ENCODE peak calls at places on chromosomes 6 and 20, in five cellular contexts. One of them, this sample, is unnamed.
A peak's percentile ranks its signal among the peaks of the same experiment; 100 is the strongest.

GRCh38 chr20:37558306-37558705 is 30.6 kb upstream of the BLCAP start:
- DNase-seq in fibroblast of mammary gland: no peak
- DNase-seq in GM20000: no peak
- DNase-seq in stomach: no peak
- DNase-seq in body of pancreas: no peak
- DNase-seq in this sample: no peak

GRCh38 chr6:42440027-42440426 is 11.7 kb downstream of the TRERF1 start:
- DNase-seq in fibroblast of mammary gland: no peak
- DNase-seq in GM20000: no peak
- DNase-seq in stomach: no peak
- DNase-seq in body of pancreas: no peak
- DNase-seq in this sample: no peak

GRCh38 chr20:32763202-32763999 is 1.2 kb downstream of the DNMT3B start:
- DNase-seq in fibroblast of mammary gland: no peak
- DNase-seq in GM20000: peak; percentile 56
- DNase-seq in stomach: no peak
- DNase-seq in body of pancreas: peak; percentile 41
- DNase-seq in this sample: no peak

GRCh38 chr20:19886666-19887288 is 128.7 kb downstream of the RIN2 start:
- DNase-seq in fibroblast of mammary gland: peak; percentile 33
- DNase-seq in GM20000: no peak
- DNase-seq in stomach: no peak
- DNase-seq in body of pancreas: no peak
- DNase-seq in this sample: no peak

GRCh38 chr6:105711216-105711615 is 308.3 kb upstream of the PREP start:
- DNase-seq in fibroblast of mammary gland: peak; percentile 45
- DNase-seq in GM20000: no peak
- DNase-seq in stomach: no peak
- DNase-seq in body of pancreas: no peak
- DNase-seq in this sample: no peak

GRCh38 chr6:138107752-138108592 is 753 bp upstream of the PERP start:
- DNase-seq in fibroblast of mammary gland: no peak
- DNase-seq in GM20000: peak; percentile 52
- DNase-seq in stomach: peak; percentile 70
- DNase-seq in body of pancreas: peak; percentile 60
- DNase-seq in this sample: peak; percentile 26

GRCh38 chr6:143427109-143427817 is 23.2 kb downstream of the ADAT2 start:
- DNase-seq in fibroblast of mammary gland: peak; percentile 86
- DNase-seq in GM20000: peak; percentile 68
- DNase-seq in stomach: peak; percentile 69
- DNase-seq in body of pancreas: peak; percentile 57
- DNase-seq in this sample: peak; percentile 80

GRCh38 chr20:34318609-34319443 is 15.7 kb upstream of the AHCY start:
- DNase-seq in fibroblast of mammary gland: no peak
- DNase-seq in GM20000: no peak
- DNase-seq in stomach: no peak
- DNase-seq in body of pancreas: no peak
- DNase-seq in this sample: no peak

GRCh38 chr6:107767637-107768036 is 56.5 kb downstream of the SCML4 start:
- DNase-seq in fibroblast of mammary gland: no peak
- DNase-seq in GM20000: no peak
- DNase-seq in stomach: no peak
- DNase-seq in body of pancreas: no peak
- DNase-seq in this sample: no peak

GRCh38 chr6:3122823-3123182 is 4.3 kb downstream of the BPHL start:
- DNase-seq in fibroblast of mammary gland: no peak
- DNase-seq in GM20000: no peak
- DNase-seq in stomach: no peak
- DNase-seq in body of pancreas: no peak
- DNase-seq in this sample: no peak

GRCh38 chr6:143806282-143807102 is 36.6 kb upstream of the LTV1 start:
- DNase-seq in fibroblast of mammary gland: peak; percentile 86
- DNase-seq in GM20000: peak; percentile 7
- DNase-seq in stomach: no peak
- DNase-seq in body of pancreas: no peak
- DNase-seq in this sample: peak; percentile 97

GRCh38 chr6:147479857-147480256 is 28.6 kb upstream of the SAMD5 start:
- DNase-seq in fibroblast of mammary gland: no peak
- DNase-seq in GM20000: no peak
- DNase-seq in stomach: no peak
- DNase-seq in body of pancreas: no peak
- DNase-seq in this sample: no peak

GRCh38 chr20:53080969-53081871 is 109.1 kb downstream of the TSHZ2 start:
- DNase-seq in fibroblast of mammary gland: peak; percentile 40
- DNase-seq in GM20000: no peak
- DNase-seq in stomach: peak; percentile 65
- DNase-seq in body of pancreas: peak; percentile 59
- DNase-seq in this sample: no peak

GRCh38 chr6:63677282-63677681 is 41.7 kb downstream of the PHF3 start:
- DNase-seq in fibroblast of mammary gland: peak; percentile 75
- DNase-seq in GM20000: no peak
- DNase-seq in stomach: no peak
- DNase-seq in body of pancreas: no peak
- DNase-seq in this sample: no peak

GRCh38 chr6:32668226-32668747 is 1.8 kb upstream of the HLA-DQB1 start:
- DNase-seq in fibroblast of mammary gland: peak; percentile 6
- DNase-seq in GM20000: peak; percentile 82
- DNase-seq in stomach: peak; percentile 50
- DNase-seq in body of pancreas: no peak
- DNase-seq in this sample: peak; percentile 56

GRCh38 chr20:63112491-63113219 is 103.3 kb downstream of the YTHDF1 start:
- DNase-seq in fibroblast of mammary gland: no peak
- DNase-seq in GM20000: no peak
- DNase-seq in stomach: no peak
- DNase-seq in body of pancreas: no peak
- DNase-seq in this sample: no peak

GRCh38 chr20:2210646-2211556 is 84.9 kb upstream of the TGM3 start:
- DNase-seq in fibroblast of mammary gland: peak; percentile 95
- DNase-seq in GM20000: no peak
- DNase-seq in stomach: no peak
- DNase-seq in body of pancreas: no peak
- DNase-seq in this sample: no peak

GRCh38 chr6:120873125-120873865 is 461.0 kb downstream of the TBC1D32 start:
- DNase-seq in fibroblast of mammary gland: no peak
- DNase-seq in GM20000: no peak
- DNase-seq in stomach: no peak
- DNase-seq in body of pancreas: no peak
- DNase-seq in this sample: no peak

GRCh38 chr6:23601811-23602340 is 524.1 kb upstream of the NRSN1 start:
- DNase-seq in fibroblast of mammary gland: peak; percentile 69
- DNase-seq in GM20000: no peak
- DNase-seq in stomach: no peak
- DNase-seq in body of pancreas: no peak
- DNase-seq in this sample: no peak

DNA sequence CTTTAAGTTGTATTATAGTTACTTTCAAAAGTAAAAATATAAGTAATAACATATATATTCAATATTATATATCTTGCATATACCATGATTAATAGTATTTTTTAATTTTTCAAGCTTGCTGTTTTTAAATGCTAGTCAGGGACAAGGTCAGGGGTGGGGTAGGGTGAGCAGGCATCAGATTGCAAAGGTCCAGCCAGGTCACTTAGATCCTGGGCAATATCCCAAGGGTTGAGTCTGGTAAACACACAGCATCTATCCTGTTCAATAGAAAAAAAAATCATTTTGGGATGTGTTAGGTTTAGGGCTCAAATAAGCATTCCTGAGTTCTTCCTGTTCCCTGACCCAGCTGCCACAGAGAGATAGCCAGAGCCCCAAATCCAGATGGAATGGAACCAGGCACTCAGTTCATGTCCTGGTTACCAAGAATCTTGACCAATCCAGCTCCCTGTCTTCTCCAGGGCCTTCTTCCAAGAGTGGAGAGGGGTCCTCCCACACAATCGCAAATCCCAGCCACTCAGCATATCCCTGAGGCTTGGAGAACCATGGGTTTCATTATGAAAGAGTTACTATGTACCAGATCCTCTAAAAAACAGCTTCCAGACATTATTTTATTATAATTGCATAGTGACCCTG is 134.9 kb upstream of the TOP1 start:
- DNase-seq in fibroblast of mammary gland: no peak
- DNase-seq in GM20000: no peak
- DNase-seq in stomach: no peak
- DNase-seq in body of pancreas: no peak
- DNase-seq in this sample: no peak
- TF ChIP-seq CTCF in fibroblast of mammary gland: no peak
- TF ChIP-seq CTCF in GM20000: no peak
- TF ChIP-seq CTCF in stomach: no peak
- TF ChIP-seq CTCF in body of pancreas: no peak
- TF ChIP-seq CTCF in this sample: no peak

GRCh38 chr6:108969776-108970175 is 121.6 kb downstream of the ARMC2 start:
- DNase-seq in fibroblast of mammary gland: no peak
- DNase-seq in GM20000: no peak
- DNase-seq in stomach: no peak
- DNase-seq in body of pancreas: no peak
- DNase-seq in this sample: no peak

GRCh38 chr6:108966236-108966635 is 118.0 kb downstream of the ARMC2 start:
- DNase-seq in fibroblast of mammary gland: no peak
- DNase-seq in GM20000: no peak
- DNase-seq in stomach: no peak
- DNase-seq in body of pancreas: no peak
- DNase-seq in this sample: no peak

GRCh38 chr6:108966855-108967755 is 118.9 kb downstream of the ARMC2 start:
- DNase-seq in fibroblast of mammary gland: peak; percentile 52
- DNase-seq in GM20000: no peak
- DNase-seq in stomach: peak; percentile 41
- DNase-seq in body of pancreas: no peak
- DNase-seq in this sample: peak; percentile 49

GRCh38 chr6:108968746-108969316 is 120.6 kb downstream of the ARMC2 start:
- DNase-seq in fibroblast of mammary gland: no peak
- DNase-seq in GM20000: no peak
- DNase-seq in stomach: no peak
- DNase-seq in body of pancreas: no peak
- DNase-seq in this sample: no peak

DNA sequence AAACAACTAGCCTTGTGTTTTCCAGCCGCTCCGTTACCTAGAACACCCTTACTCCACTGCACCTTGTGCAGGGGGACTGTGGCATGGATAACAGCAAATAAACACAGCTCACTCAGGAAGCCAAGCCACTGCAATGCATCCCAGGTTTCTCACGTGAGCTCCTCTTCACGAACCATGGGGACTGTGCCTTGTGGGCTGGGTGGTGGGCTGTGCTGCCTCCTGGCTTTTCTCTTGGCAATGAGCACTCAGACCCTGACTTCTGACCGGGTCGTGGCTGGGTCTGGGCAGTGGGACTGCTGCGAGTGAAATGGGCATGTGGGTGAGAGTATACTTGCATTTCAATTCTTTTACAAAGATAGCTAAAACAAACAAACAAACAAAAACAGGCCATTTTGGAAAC is 120.1 kb downstream of the ARMC2 start:
- DNase-seq in fibroblast of mammary gland: no peak
- DNase-seq in GM20000: no peak
- DNase-seq in stomach: no peak
- DNase-seq in body of pancreas: no peak
- DNase-seq in this sample: no peak
- TF ChIP-seq CTCF in fibroblast of mammary gland: no peak
- TF ChIP-seq CTCF in GM20000: no peak
- TF ChIP-seq CTCF in stomach: no peak
- TF ChIP-seq CTCF in body of pancreas: no peak
- TF ChIP-seq CTCF in this sample: no peak

GRCh38 chr6:21091411-21091810 is 502.1 kb upstream of the SOX4 start:
- DNase-seq in fibroblast of mammary gland: no peak
- DNase-seq in GM20000: no peak
- DNase-seq in stomach: no peak
- DNase-seq in body of pancreas: no peak
- DNase-seq in this sample: no peak
- TF ChIP-seq CTCF in fibroblast of mammary gland: no peak
- TF ChIP-seq CTCF in GM20000: no peak
- TF ChIP-seq CTCF in stomach: no peak
- TF ChIP-seq CTCF in body of pancreas: no peak
- TF ChIP-seq CTCF in this sample: no peak

DNA sequence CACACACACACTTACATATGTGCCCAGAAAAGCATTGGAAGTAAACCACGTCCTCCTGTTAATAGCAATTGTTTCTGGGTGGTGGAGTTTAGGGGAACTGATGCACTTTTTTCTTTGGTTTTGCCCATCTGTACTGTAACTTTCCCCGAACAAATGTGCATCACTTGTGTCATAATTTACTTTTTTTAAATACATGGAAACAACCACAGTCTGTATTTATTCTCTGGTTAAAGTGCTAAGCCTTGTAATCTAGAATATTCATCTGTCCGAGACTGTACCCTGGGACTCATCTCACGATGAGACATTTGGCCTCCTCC is 61.5 kb upstream of the CD93 start:
- DNase-seq in fibroblast of mammary gland: no peak
- DNase-seq in GM20000: no peak
- DNase-seq in stomach: no peak
- DNase-seq in body of pancreas: no peak
- DNase-seq in this sample: no peak
- TF ChIP-seq CTCF in fibroblast of mammary gland: no peak
- TF ChIP-seq CTCF in GM20000: no peak
- TF ChIP-seq CTCF in stomach: no peak
- TF ChIP-seq CTCF in body of pancreas: no peak
- TF ChIP-seq CTCF in this sample: no peak

GRCh38 chr6:74899416-74899815 is 306.4 kb downstream of the COL12A1 start:
- DNase-seq in fibroblast of mammary gland: peak; percentile 73
- DNase-seq in GM20000: no peak
- DNase-seq in stomach: no peak
- DNase-seq in body of pancreas: no peak
- DNase-seq in this sample: no peak
- TF ChIP-seq CTCF in fibroblast of mammary gland: peak; percentile 41
- TF ChIP-seq CTCF in GM20000: no peak
- TF ChIP-seq CTCF in stomach: no peak
- TF ChIP-seq CTCF in body of pancreas: no peak
- TF ChIP-seq CTCF in this sample: no peak

GRCh38 chr20:50169329-50169823 is 15.9 kb upstream of the PEDS1 start:
- DNase-seq in fibroblast of mammary gland: peak; percentile 83
- DNase-seq in GM20000: peak; percentile 74
- DNase-seq in stomach: peak; percentile 90
- DNase-seq in body of pancreas: peak; percentile 90
- DNase-seq in this sample: peak; percentile 92

GRCh38 chr20:50170549-50171220 is 17.2 kb upstream of the PEDS1 start:
- DNase-seq in fibroblast of mammary gland: no peak
- DNase-seq in GM20000: no peak
- DNase-seq in stomach: no peak
- DNase-seq in body of pancreas: no peak
- DNase-seq in this sample: no peak

GRCh38 chr20:50163570-50164317 is 10.2 kb upstream of the PEDS1 start:
- DNase-seq in fibroblast of mammary gland: peak; percentile 72
- DNase-seq in GM20000: no peak
- DNase-seq in stomach: no peak
- DNase-seq in body of pancreas: no peak
- DNase-seq in this sample: no peak

GRCh38 chr20:50165687-50166554 is 12.4 kb upstream of the PEDS1 start:
- DNase-seq in fibroblast of mammary gland: peak; percentile 100
- DNase-seq in GM20000: peak; percentile 88
- DNase-seq in stomach: peak; percentile 95
- DNase-seq in body of pancreas: peak; percentile 96
- DNase-seq in this sample: peak; percentile 95
- TF ChIP-seq CTCF in fibroblast of mammary gland: no peak
- TF ChIP-seq CTCF in GM20000: no peak
- TF ChIP-seq CTCF in stomach: no peak
- TF ChIP-seq CTCF in body of pancreas: no peak
- TF ChIP-seq CTCF in this sample: no peak

This sample was measured in activated CD8-positive, alpha-beta T cell treated with anti-CD3 and anti-CD28 coated beads for 36 hours.